ENCODE peak calls at places on chromosome 1, in nine cellular contexts. N is 8988T; R is ELF-1; M is iPS-NIHi11; C is activated T-cell treated with anti-CD3 and anti-CD28 coated beads, Interleukin-2, amount 50 U/mL, for 24 hours; O is activated naive CD8-positive, alpha-beta T cell treated with anti-CD3 and anti-CD28 coated beads, Interleukin-2, amount 50 U/mL, for 24 hours; P is heart left ventricle; G is testis; K is NCI-H510A. A is an unnamed sample.

GRCh38 chr1:218371927-218372672 is 27.0 kb downstream of the TGFB2 start:
- DNase-seq in N (no peak), R (no peak), M (no peak), C (no peak), O (no peak), P (no peak), G (peak), K (no peak), A (no peak)

GRCh38 chr1:170126691-170127090 is 19.1 kb upstream of the NTMT2 start:
- DNase-seq in N (no peak), R (peak), M (peak), C (no peak), O (no peak), P (no peak), G (no peak), K (no peak), A (no peak)

GRCh38 chr1:203340112-203340804 is 10.7 kb downstream of the FMOD start:
- DNase-seq in N (peak), R (peak), M (peak), C (peak), O (peak), P (peak), G (peak), K (peak), A (peak)

GRCh38 chr1:244962140-244962539 is 97.8 kb upstream of the HNRNPU start:
- DNase-seq in N (no peak), R (no peak), M (no peak), C (no peak), O (no peak), P (no peak), G (no peak), K (no peak), A (no peak)

GRCh38 chr1:48003741-48004503 is 6.7 kb upstream of the TRABD2B start:
- DNase-seq in N (no peak), R (peak), M (no peak), C (no peak), O (no peak), P (no peak), G (no peak), K (peak), A (no peak)

GRCh38 chr1:16076003-16076870 is 2.8 kb upstream of the FAM131C start:
- DNase-seq in N (peak), R (peak), M (no peak), C (no peak), O (no peak), P (peak), G (no peak), K (no peak), A (peak)

GRCh38 chr1:53371121-53371666 is 43.3 kb upstream of the LRP8 start:
- DNase-seq in N (no peak), R (no peak), M (peak), C (peak), O (no peak), P (peak), G (peak), K (no peak), A (no peak)

GRCh38 chr1:187878883-187879282 is 1050.1 kb downstream of the PLA2G4A start:
- DNase-seq in N (no peak), R (no peak), M (no peak), C (no peak), O (no peak), P (no peak), G (no peak), K (no peak), A (no peak)

GRCh38 chr1:51445346-51446090 is 73.5 kb downstream of the EPS15 start:
- DNase-seq in N (no peak), R (no peak), M (no peak), C (no peak), O (no peak), P (no peak), G (no peak), K (no peak), A (no peak)

GRCh38 chr1:212228591-212229119 is 56.6 kb upstream of the PPP2R5A start:
- DNase-seq in N (no peak), R (no peak), M (no peak), C (no peak), O (no peak), P (no peak), G (no peak), K (peak), A (peak)

GRCh38 chr1:27145934-27146354 is 9.0 kb downstream of the SLC9A1 start:
- DNase-seq in N (no peak), R (peak), M (no peak), C (no peak), O (no peak), P (no peak), G (peak), K (no peak), A (peak)

GRCh38 chr1:65467536-65467935 is 47.1 kb downstream of the LEPR start:
- DNase-seq in N (no peak), R (peak), M (peak), C (no peak), O (no peak), P (no peak), G (no peak), K (peak), A (no peak)

GRCh38 chr1:162196387-162196786 is 126.9 kb downstream of the NOS1AP start:
- DNase-seq in N (no peak), R (no peak), M (no peak), C (no peak), O (no peak), P (no peak), G (no peak), K (no peak), A (no peak)